ENCODE peak calls at places on chromosomes 5 and 9, in six cellular contexts. O is astrocyte; M is GM23248; F is endodermal cell; L is psoas muscle; K is CD4-positive, alpha-beta memory T cell. D is an unnamed sample.

GRCh38 chr9:103804077-103804735 is 289.9 kb upstream of the SMC2 start:
- DNase-seq in O (peak; percentile 29), M (no peak), F (no peak), L (no peak), K (no peak), D (no peak)

GRCh38 chr9:115250646-115251045 is 132.7 kb upstream of the TNC start:
- DNase-seq in O (peak; percentile 97), M (peak; percentile 60), F (peak; percentile 64), L (no peak), K (no peak), D (no peak)

GRCh38 chr5:79488775-79489174 is 25.2 kb downstream of the HOMER1 start:
- DNase-seq in O (peak; percentile 80), M (peak; percentile 44), F (no peak), L (no peak), K (no peak), D (no peak)

GRCh38 chr9:1875921-1876448 is 139.2 kb upstream of the SMARCA2 start:
- DNase-seq in O (no peak), M (no peak), F (no peak), L (no peak), K (no peak), D (no peak)

GRCh38 chr5:178431777-178432155 is 158.4 kb downstream of the COL23A1 start:
- DNase-seq in O (no peak), M (peak; percentile 3), F (no peak), L (no peak), K (no peak), D (no peak)

GRCh38 chr5:131541766-131542165 is 93.3 kb downstream of the RAPGEF6 start:
- DNase-seq in O (no peak), M (peak; percentile 3), F (no peak), L (no peak), K (no peak), D (no peak)

GRCh38 chr5:1919750-1920149 is 37.0 kb upstream of the IRX4 start:
- DNase-seq in O (no peak), M (no peak), F (no peak), L (no peak), K (no peak), D (no peak)

GRCh38 chr9:117643288-117643654 is 60.9 kb upstream of the TLR4 start:
- DNase-seq in O (no peak), M (no peak), F (no peak), L (no peak), K (no peak), D (no peak)

GRCh38 chr5:124764585-124764984 is 18.1 kb upstream of the ZNF608 start:
- DNase-seq in O (no peak), M (no peak), F (no peak), L (no peak), K (no peak), D (no peak)

GRCh38 chr9:36906492-36906891 is 127.6 kb downstream of the PAX5 start:
- DNase-seq in O (no peak), M (no peak), F (peak; percentile 31), L (no peak), K (no peak), D (no peak)

GRCh38 chr5:155250601-155251000 is 237.0 kb downstream of the KIF4B start:
- DNase-seq in O (no peak), M (no peak), F (peak; percentile 26), L (no peak), K (no peak), D (no peak)

GRCh38 chr9:18405240-18405639 is 68.7 kb upstream of the ADAMTSL1 start:
- DNase-seq in O (no peak), M (peak; percentile 77), F (no peak), L (no peak), K (no peak), D (no peak)

GRCh38 chr9:121321039-121321503 is 49.0 kb downstream of the STOM start:
- DNase-seq in O (peak; percentile 73), M (no peak), F (peak; percentile 44), L (no peak), K (peak; percentile 49), D (no peak)

GRCh38 chr9:121324316-121324715 is 45.7 kb downstream of the STOM start:
- DNase-seq in O (no peak), M (peak; percentile 15), F (no peak), L (no peak), K (no peak), D (no peak)

GRCh38 chr9:121322737-121323448 is 47.2 kb downstream of the STOM start:
- DNase-seq in O (no peak), M (no peak), F (no peak), L (no peak), K (no peak), D (no peak)

GRCh38 chr9:121323449-121324151 is 46.5 kb downstream of the STOM start:
- DNase-seq in O (no peak), M (no peak), F (no peak), L (no peak), K (no peak), D (no peak)

GRCh38 chr9:121322037-121322736 is 47.9 kb downstream of the STOM start:
- DNase-seq in O (peak; percentile 94), M (peak; percentile 93), F (no peak), L (no peak), K (no peak), D (no peak)
- H3K4me1 ChIP-seq in O (peaks cover 24% of the 10 kb centered on the region), M (peaks cover 33% of the 10 kb centered on the region), F (no peaks in the 10 kb centered on the region), L (peaks cover 23% of the 10 kb centered on the region), K (peaks cover 24% of the 10 kb centered on the region), D (peaks cover 32% of the 10 kb centered on the region)

GRCh38 chr5:136027316-136027715 is 1.5 kb upstream of the TGFBI start:
- DNase-seq in O (no peak), M (no peak), F (no peak), L (no peak), K (no peak), D (no peak)

GRCh38 chr5:136025900-136026299 is 2.9 kb upstream of the TGFBI start:
- DNase-seq in O (no peak), M (peak; percentile 62), F (peak; percentile 1), L (no peak), K (no peak), D (no peak)

GRCh38 chr5:136028782-136029742 is at the start of gene TGFBI:
- DNase-seq in O (no peak), M (peak; percentile 92), F (peak; percentile 90), L (peak; percentile 77), K (no peak), D (peak; percentile 50)

GRCh38 chr5:136028090-136028489 is 698 bp upstream of the TGFBI start:
- DNase-seq in O (no peak), M (no peak), F (peak; percentile 46), L (no peak), K (no peak), D (no peak)

DNA sequence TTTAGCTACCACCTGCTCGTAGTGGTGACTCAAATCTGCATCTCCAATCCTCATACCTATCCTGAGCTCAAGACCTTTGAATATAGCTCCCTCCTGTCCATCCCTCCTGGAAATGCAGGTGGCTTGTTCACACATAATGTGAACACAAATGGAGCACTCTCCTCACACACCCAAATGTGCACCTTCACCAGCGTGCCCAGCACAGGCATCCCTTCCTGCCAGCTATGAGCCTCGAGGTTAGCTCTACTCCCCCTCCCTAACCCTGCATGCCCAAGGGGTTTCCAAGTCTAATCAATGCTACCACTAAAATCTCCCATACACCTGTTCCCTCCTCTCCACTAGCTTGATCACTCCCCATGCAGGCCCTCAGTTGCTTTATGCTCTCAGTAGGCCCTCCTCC is 2.2 kb upstream of the TGFBI start:
- DNase-seq in O (no peak), M (no peak), F (peak; percentile 28), L (no peak), K (no peak), D (no peak)
- H3K27me3 ChIP-seq in O (no peaks in the 10 kb centered on the region), M (no peaks in the 10 kb centered on the region), F (peaks cover 65% of the 10 kb centered on the region), L (no peaks in the 10 kb centered on the region), K (no peaks in the 10 kb centered on the region), D (no peaks in the 10 kb centered on the region)

GRCh38 chr9:69175488-69175872 is 1.4 kb downstream of the TJP2 start:
- DNase-seq in O (peak; percentile 40), M (peak; percentile 82), F (no peak), L (no peak), K (no peak), D (no peak)
- H3K4me1 ChIP-seq in O (peaks cover 51% of the 10 kb centered on the region), M (peaks cover 23% of the 10 kb centered on the region), F (peaks cover 13% of the 10 kb centered on the region), L (peaks cover 23% of the 10 kb centered on the region), K (peaks cover 46% of the 10 kb centered on the region), D (peaks cover 51% of the 10 kb centered on the region)

DNA sequence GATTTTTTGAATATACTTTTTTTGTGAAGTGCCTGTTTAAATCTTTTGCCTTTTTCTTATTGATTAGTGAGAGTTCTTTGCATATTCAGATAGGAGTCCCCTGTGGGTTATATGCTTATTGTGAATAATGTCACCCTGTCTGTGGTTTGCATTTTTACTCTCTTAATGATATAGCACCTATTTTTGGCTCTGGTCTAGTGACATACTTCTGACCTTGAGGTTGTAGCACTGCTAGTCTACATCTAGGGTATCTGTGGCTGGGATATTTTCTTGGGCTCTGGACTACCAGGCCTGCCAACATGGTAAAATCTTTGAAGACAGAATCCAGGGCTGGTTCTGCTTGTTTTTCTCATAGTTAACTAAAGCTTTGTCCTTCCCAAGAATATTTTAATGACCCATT is 13.5 kb upstream of the NKX2-5 start:
- DNase-seq in O (no peak), M (no peak), F (no peak), L (no peak), K (no peak), D (no peak)
- H3K27me3 ChIP-seq in O (peaks cover 94% of the 10 kb centered on the region), M (peaks cover 72% of the 10 kb centered on the region), F (peaks cover 100% of the 10 kb centered on the region), L (no peaks in the 10 kb centered on the region), K (peaks cover 38% of the 10 kb centered on the region), D (peaks cover 2% of the 10 kb centered on the region)

DNA sequence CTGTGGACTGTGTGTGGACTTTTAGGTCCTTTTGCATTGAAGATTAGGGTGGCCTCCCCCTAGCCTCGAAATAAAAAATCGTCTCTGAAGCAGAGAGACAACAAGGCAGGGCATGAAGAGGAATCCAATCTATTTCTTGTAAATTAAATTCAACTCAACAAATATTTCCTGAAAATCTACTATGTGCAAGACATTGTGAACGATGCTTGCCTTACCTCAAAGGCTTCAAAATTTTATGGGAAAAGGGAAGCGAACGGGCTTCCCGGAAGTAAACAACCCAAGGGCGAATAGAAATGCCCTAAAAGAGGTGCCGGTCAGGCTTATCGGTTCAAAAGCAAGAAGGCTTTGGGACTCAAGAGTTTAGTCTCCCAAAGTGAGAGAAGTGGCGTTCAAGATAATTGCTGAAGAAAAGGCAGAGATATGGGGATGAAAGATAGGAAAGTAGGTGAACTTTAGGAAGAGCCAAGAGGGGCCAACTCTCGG is 527 bp downstream of the KIF24 start:
- DNase-seq in O (no peak), M (no peak), F (no peak), L (no peak), K (no peak), D (no peak)
- H3K4me1 ChIP-seq in O (peaks cover 8% of the 10 kb centered on the region), M (peaks cover 33% of the 10 kb centered on the region), F (peaks cover 6% of the 10 kb centered on the region), L (peaks cover 17% of the 10 kb centered on the region), K (peaks cover 17% of the 10 kb centered on the region), D (peaks cover 7% of the 10 kb centered on the region)

GRCh38 chr5:3584724-3585531 is 10.7 kb upstream of the IRX1 start:
- DNase-seq in O (no peak), M (no peak), F (no peak), L (no peak), K (no peak), D (no peak)
- H3K27me3 ChIP-seq in O (peaks cover 10% of the 10 kb centered on the region), M (peaks cover 20% of the 10 kb centered on the region), F (peaks cover 93% of the 10 kb centered on the region), L (no peaks in the 10 kb centered on the region), K (no peaks in the 10 kb centered on the region), D (peaks cover 44% of the 10 kb centered on the region)

D was measured in tibial nerve.